ENCODE peak calls at places on chromosomes 1 and 21, in six cellular contexts. Z, A, P, O, Y and C are unnamed samples.

GRCh38 chr1:111471012-111471411 is 2.8 kb upstream of the C1orf162 start:
- DNase-seq in A (peak; percentile 82), Y (peak; percentile 29), Z (no peak), O (no peak), P (no peak), C (no peak)

GRCh38 chr1:2174348-2175054 is 20.1 kb downstream of the FAAP20 start:
- DNase-seq in P (peak; percentile 83), Z (no peak), A (peak; percentile 56), O (peak; percentile 54), Y (peak; percentile 55), C (no peak)

GRCh38 chr1:89365206-89365605 is 1.3 kb downstream of the GBP6 start:
- DNase-seq in Y (no peak), Z (no peak), A (no peak), P (no peak), O (no peak), C (no peak)

GRCh38 chr1:17802164-17802563 is 47.0 kb downstream of the ACTL8 start:
- DNase-seq in P (peak; percentile 41), O (no peak), Z (no peak), A (no peak), Y (no peak), C (no peak)

GRCh38 chr21:46454634-46455390 is 3.9 kb upstream of the DIP2A start:
- DNase-seq in Y (no peak), O (no peak), A (no peak), P (no peak), Z (no peak), C (peak; percentile 8)

GRCh38 chr21:45248893-45249381 is 38.8 kb downstream of the POFUT2 start:
- DNase-seq in P (peak; percentile 73), Z (no peak), O (no peak), A (no peak), Y (no peak), C (peak; percentile 73)

GRCh38 chr1:101064697-101065096 is 39.1 kb upstream of the DPH5 start:
- DNase-seq in O (no peak), P (no peak), A (no peak), Y (no peak), Z (no peak), C (no peak)

GRCh38 chr1:109655624-109656519 is at the start of gene GSTM4:
- DNase-seq in Z (peak; percentile 77), A (peak; percentile 86), Y (peak; percentile 89), O (peak; percentile 53), P (peak; percentile 95), C (peak; percentile 93)

GRCh38 chr1:221394011-221394544 is 347.8 kb downstream of the DUSP10 start:
- DNase-seq in A (no peak), Y (no peak), P (no peak), O (peak; percentile 32), Z (no peak), C (no peak)

GRCh38 chr1:208061118-208061517 is 150.2 kb upstream of the CD34 start:
- DNase-seq in P (no peak), Y (no peak), Z (no peak), O (no peak), A (no peak), C (no peak)

GRCh38 chr1:54927475-54928240 is 40.7 kb upstream of the DHCR24 start:
- DNase-seq in P (no peak), O (no peak), Z (no peak), A (no peak), Y (peak; percentile 17), C (peak; percentile 26)

GRCh38 chr1:161730050-161730564 is 8.8 kb downstream of the FCRLB start:
- DNase-seq in O (no peak), Y (no peak), A (no peak), P (no peak), Z (no peak), C (no peak)

GRCh38 chr1:79197421-79197820 is 190.9 kb upstream of the ADGRL4 start:
- DNase-seq in O (peak; percentile 47), Y (no peak), Z (no peak), A (no peak), P (no peak), C (no peak)

GRCh38 chr1:196558424-196558823 is 49.8 kb downstream of the KCNT2 start:
- DNase-seq in Y (no peak), A (no peak), Z (no peak), P (no peak), O (peak; percentile 59), C (no peak)

GRCh38 chr1:89802841-89803240 is 18.0 kb upstream of the LRRC8D start:
- DNase-seq in A (no peak), Y (no peak), O (no peak), Z (no peak), P (no peak), C (no peak)

GRCh38 chr1:177426533-177426932 is 255.8 kb downstream of the BRINP2 start:
- DNase-seq in Z (no peak), A (no peak), Y (no peak), P (no peak), O (no peak), C (no peak)

GRCh38 chr1:41823453-41823852 is 95.3 kb downstream of the HIVEP3 start:
- DNase-seq in O (no peak), Y (no peak), A (peak; percentile 51), P (no peak), Z (no peak), C (no peak)

GRCh38 chr1:112172294-112172882 is 182.9 kb upstream of the KCND3 start:
- DNase-seq in A (peak; percentile 42), P (no peak), O (peak; percentile 1), Z (peak; percentile 15), Y (peak; percentile 17), C (no peak)

GRCh38 chr1:230822092-230822581 is 46.2 kb downstream of the C1orf198 start:
- DNase-seq in A (no peak), O (no peak), Y (peak; percentile 69), Z (peak; percentile 50), P (peak; percentile 75), C (no peak)

GRCh38 chr1:155569988-155570592 is 7.5 kb upstream of the ASH1L start:
- DNase-seq in A (no peak), O (peak; percentile 79), P (no peak), Y (no peak), Z (no peak), C (no peak)

GRCh38 chr1:230067871-230068814 is 1.1 kb downstream of the GALNT2 start:
- DNase-seq in Z (no peak), P (peak; percentile 38), A (no peak), Y (peak; percentile 54), O (no peak), C (peak; percentile 68)

GRCh38 chr1:102879439-102879993 is 228.8 kb downstream of the COL11A1 start:
- DNase-seq in O (peak; percentile 79), P (no peak), Z (no peak), A (no peak), Y (no peak), C (no peak)

GRCh38 chr1:118659646-118660045 is 328.5 kb downstream of the TBX15 start:
- DNase-seq in A (no peak), O (no peak), Y (no peak), Z (no peak), P (no peak), C (no peak)

GRCh38 chr1:33502726-33503125 is 30.3 kb downstream of the ZSCAN20 start:
- DNase-seq in Y (no peak), P (no peak), A (no peak), O (no peak), Z (no peak), C (no peak)

GRCh38 chr1:15107052-15107687 is 46.4 kb upstream of the TMEM51 start:
- DNase-seq in A (no peak), Z (no peak), P (no peak), O (no peak), Y (no peak), C (no peak)

GRCh38 chr1:174982971-174983689 is 16.6 kb upstream of the CACYBP start:
- DNase-seq in P (no peak), O (peak; percentile 66), A (no peak), Y (no peak), Z (no peak), C (no peak)

GRCh38 chr1:48728599-48728998 is 48.1 kb downstream of the BEND5 start:
- DNase-seq in O (no peak), Z (no peak), P (no peak), A (no peak), Y (no peak), C (no peak)

GRCh38 chr1:914253-914890 is 9.4 kb upstream of the SAMD11 start:
- DNase-seq in P (no peak), Z (no peak), Y (peak; percentile 11), A (no peak), O (no peak), C (no peak)

GRCh38 chr1:917076-917459 is 6.7 kb upstream of the SAMD11 start:
- DNase-seq in P (no peak), Z (no peak), A (no peak), O (no peak), Y (no peak), C (no peak)

GRCh38 chr1:916173-917075 is 7.3 kb upstream of the SAMD11 start:
- DNase-seq in O (no peak), Z (no peak), P (no peak), Y (peak; percentile 17), A (no peak), C (no peak)

GRCh38 chr1:914891-915280 is 8.8 kb upstream of the SAMD11 start:
- DNase-seq in A (no peak), O (no peak), Z (no peak), P (no peak), Y (no peak), C (no peak)

GRCh38 chr1:915295-916172 is 8.2 kb upstream of the SAMD11 start:
- DNase-seq in A (no peak), P (no peak), Y (peak; percentile 9), O (no peak), Z (no peak), C (no peak)
- TF ChIP-seq CTCF in A (no peak), P (no peak), Y (no peak), O (no peak), Z (no peak), C (no peak)

GRCh38 chr1:29801561-29801973 is 565.2 kb downstream of the PTPRU start:
- DNase-seq in P (peak; percentile 59), A (no peak), O (no peak), Y (no peak), Z (no peak), C (no peak)

GRCh38 chr1:29804181-29804899 is 568.0 kb downstream of the PTPRU start:
- DNase-seq in A (peak; percentile 7), Y (no peak), Z (no peak), P (peak; percentile 41), O (no peak), C (no peak)

GRCh38 chr1:29802181-29803068 is 566.1 kb downstream of the PTPRU start:
- DNase-seq in O (no peak), A (peak; percentile 4), Y (no peak), Z (no peak), P (peak; percentile 62), C (no peak)

GRCh38 chr1:29805122-29805895 is 569.0 kb downstream of the PTPRU start:
- DNase-seq in Z (no peak), A (peak; percentile 14), O (no peak), Y (no peak), P (peak; percentile 52), C (no peak)

GRCh38 chr1:29803486-29803885 is 567.2 kb downstream of the PTPRU start:
- DNase-seq in O (no peak), Y (no peak), Z (no peak), P (peak; percentile 63), A (peak; percentile 15), C (no peak)
- H3K27ac ChIP-seq in O (no peak overlapping the region), Y (no peak overlapping the region), Z (no peak overlapping the region), P (no peak overlapping the region), A (no peak overlapping the region), C (no peak overlapping the region)

GRCh38 chr1:28339551-28339950 is 10.7 kb downstream of the MED18 start:
- DNase-seq in P (no peak), O (no peak), Z (no peak), Y (no peak), A (no peak), C (no peak)
- TF ChIP-seq CTCF in P (no peak), O (no peak), Z (no peak), Y (no peak), A (no peak), C (no peak)

GRCh38 chr1:76250317-76250716 is 175.8 kb downstream of the ST6GALNAC3 start:
- DNase-seq in Z (no peak), A (no peak), P (no peak), Y (no peak), O (no peak), C (no peak)
- H3K27ac ChIP-seq in Z (no peak overlapping the region), A (no peak overlapping the region), P (no peak overlapping the region), Y (no peak overlapping the region), O (no peak overlapping the region), C (no peak overlapping the region)